ENCODE peak calls at places on chromosomes 3 and 15, in nine cellular contexts. K is transverse colon, Y is A549, C is ovary, Q is suprapubic skin, F is HepG2, O is upper lobe of left lung, S is stomach, J is GM12878. E is an unnamed sample.
A peak's percentile ranks its signal among the peaks of the same experiment; 100 is the strongest.

GRCh38 chr3:128749035-128749434 is 23.1 kb downstream of the RAB7A start:
- DNase-seq in K (no peak), Y (no peak), C (no peak), Q (no peak), F (no peak), O (no peak), S (no peak), J (no peak), E (no peak)

GRCh38 chr3:124780356-124780755 is 50.1 kb downstream of the UMPS start:
- DNase-seq in K (peak; percentile 26), Y (no peak), C (peak; percentile 68), Q (peak; percentile 88), F (no peak), O (no peak), S (no peak), J (no peak), E (peak; percentile 92)

GRCh38 chr3:64150527-64151238 is 74.6 kb downstream of the PRICKLE2 start:
- DNase-seq in K (peak; percentile 82), Y (peak; percentile 92), C (peak; percentile 27), Q (no peak), F (peak; percentile 68), O (peak; percentile 24), S (peak; percentile 84), J (no peak), E (peak; percentile 92)

GRCh38 chr3:161854232-161854771 is 357.7 kb downstream of the OTOL1 start:
- DNase-seq in K (peak; percentile 45), Y (peak; percentile 73), C (no peak), Q (no peak), F (peak; percentile 59), O (no peak), S (peak; percentile 29), J (no peak), E (no peak)

GRCh38 chr3:50316657-50317242 is 5.8 kb downstream of the HYAL2 start:
- DNase-seq in K (peak; percentile 91), Y (peak; percentile 73), C (no peak), Q (peak; percentile 88), F (no peak), O (peak; percentile 82), S (peak; percentile 87), J (no peak), E (no peak)

GRCh38 chr3:171175840-171176239 is 149.3 kb upstream of the SLC2A2 start:
- DNase-seq in K (no peak), Y (no peak), C (no peak), Q (no peak), F (no peak), O (no peak), S (no peak), J (no peak), E (no peak)

GRCh38 chr15:62975515-62975914 is 67.0 kb upstream of the TPM1 start:
- DNase-seq in K (peak; percentile 45), Y (peak; percentile 57), C (no peak), Q (no peak), F (no peak), O (no peak), S (no peak), J (no peak), E (no peak)

GRCh38 chr3:13379191-13379830 is 40.8 kb downstream of the NUP210 start:
- DNase-seq in K (no peak), Y (no peak), C (peak; percentile 20), Q (no peak), F (no peak), O (no peak), S (no peak), J (no peak), E (no peak)

GRCh38 chr3:179088306-179088705 is 16.7 kb upstream of the ZMAT3 start:
- DNase-seq in K (no peak), Y (peak; percentile 35), C (no peak), Q (no peak), F (no peak), O (no peak), S (no peak), J (no peak), E (no peak)

GRCh38 chr3:175477651-175478224 is 618.6 kb downstream of the NAALADL2 start:
- DNase-seq in K (no peak), Y (no peak), C (no peak), Q (no peak), F (no peak), O (no peak), S (no peak), J (no peak), E (no peak)

GRCh38 chr3:141279074-141279945 is 47.7 kb downstream of the PXYLP1 start:
- DNase-seq in K (no peak), Y (peak; percentile 41), C (no peak), Q (no peak), F (peak; percentile 23), O (no peak), S (no peak), J (no peak), E (no peak)

DNA sequence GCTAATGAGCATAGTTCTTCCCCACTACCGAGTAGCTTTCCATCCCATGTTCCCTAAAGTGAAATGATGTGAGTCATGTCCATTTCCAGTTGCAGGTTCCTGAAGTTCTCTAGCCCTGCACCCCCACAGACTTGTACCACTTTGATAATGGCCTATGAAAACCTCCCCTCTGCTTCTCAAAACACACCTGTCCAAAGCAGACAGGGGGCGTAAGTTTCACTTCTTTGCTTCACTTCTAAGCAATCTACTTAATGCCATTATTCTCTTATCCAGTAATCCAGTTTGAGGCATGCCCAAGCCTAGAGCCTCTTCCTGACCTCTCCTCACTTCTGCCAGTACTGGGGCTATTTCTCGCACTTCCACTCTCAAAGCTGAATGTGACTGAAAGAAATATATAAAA is 305.1 kb downstream of the IGSF11 start:
- DNase-seq in K (no peak), Y (no peak), C (no peak), Q (no peak), F (no peak), O (no peak), S (no peak), J (no peak), E (no peak)
- TF ChIP-seq EP300 in K (no peak), Y (no peak), C (no peak), Q (no peak), F (no peak), O (no peak), S (no peak), J (no peak), E (no peak)

GRCh38 chr15:52143862-52144261 is 31.3 kb upstream of the BCL2L10 start:
- DNase-seq in K (no peak), Y (peak; percentile 46), C (no peak), Q (no peak), F (peak; percentile 63), O (no peak), S (no peak), J (no peak), E (no peak)

GRCh38 chr15:52148409-52148808 is 35.8 kb upstream of the BCL2L10 start:
- DNase-seq in K (no peak), Y (no peak), C (no peak), Q (no peak), F (no peak), O (no peak), S (no peak), J (no peak), E (no peak)

GRCh38 chr15:52146261-52146660 is 33.7 kb upstream of the BCL2L10 start:
- DNase-seq in K (no peak), Y (no peak), C (no peak), Q (no peak), F (no peak), O (no peak), S (no peak), J (no peak), E (no peak)

GRCh38 chr15:52146776-52147175 is 34.2 kb upstream of the BCL2L10 start:
- DNase-seq in K (no peak), Y (no peak), C (no peak), Q (no peak), F (no peak), O (no peak), S (no peak), J (no peak), E (no peak)

DNA sequence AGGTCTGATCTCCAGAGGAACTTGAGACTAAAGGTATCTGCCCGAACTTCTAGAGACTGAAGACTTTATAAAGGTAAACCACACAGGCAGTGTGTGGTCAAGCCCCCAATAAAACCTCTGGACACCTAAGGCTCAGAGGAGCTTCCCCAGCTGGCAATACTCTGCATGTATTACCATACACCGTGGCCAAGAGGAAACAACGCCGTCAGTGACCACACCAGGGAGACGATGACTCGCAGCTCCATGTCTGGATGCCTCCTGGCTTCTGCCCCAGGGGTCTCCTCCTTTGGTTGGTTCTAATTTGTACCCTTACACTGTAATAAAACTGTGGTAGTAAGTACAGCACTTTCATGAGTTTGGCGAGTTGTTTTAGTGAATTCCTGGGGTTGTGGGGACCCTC is 32.1 kb upstream of the BCL2L10 start:
- DNase-seq in K (no peak), Y (peak; percentile 56), C (no peak), Q (no peak), F (no peak), O (no peak), S (no peak), J (no peak), E (no peak)
- TF ChIP-seq EP300 in K (no peak), Y (no peak), C (no peak), Q (no peak), F (no peak), O (no peak), S (no peak), J (no peak), E (no peak)

DNA sequence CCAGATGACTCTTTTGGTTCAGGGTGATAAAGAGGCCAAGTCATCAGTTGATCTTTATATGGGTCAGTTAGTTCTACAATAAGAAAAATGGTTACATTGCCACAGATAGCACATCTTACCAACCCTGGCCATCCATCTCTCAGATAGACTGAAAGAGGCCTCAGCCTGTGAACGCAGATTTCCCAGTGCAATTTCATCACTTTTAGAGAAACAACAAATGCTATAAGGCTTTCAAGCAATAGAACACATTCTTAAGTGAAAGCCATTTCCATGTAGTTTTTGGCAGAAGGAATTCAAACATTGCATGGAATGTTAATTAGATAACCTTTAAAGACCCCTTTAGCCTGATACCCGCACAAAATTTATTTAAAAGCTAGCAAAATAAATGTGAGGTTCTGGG is 200.6 kb upstream of the ZBTB20 start:
- DNase-seq in K (no peak), Y (no peak), C (no peak), Q (no peak), F (no peak), O (no peak), S (no peak), J (no peak), E (no peak)
- TF ChIP-seq EP300 in K (no peak), Y (no peak), C (no peak), Q (no peak), F (no peak), O (no peak), S (no peak), J (no peak), E (no peak)

GRCh38 chr3:169189486-169189885 is 474.0 kb downstream of the MECOM start:
- DNase-seq in K (no peak), Y (no peak), C (no peak), Q (no peak), F (no peak), O (no peak), S (no peak), J (no peak), E (no peak)

GRCh38 chr3:169181666-169182065 is 481.8 kb downstream of the MECOM start:
- DNase-seq in K (no peak), Y (no peak), C (no peak), Q (no peak), F (no peak), O (no peak), S (no peak), J (no peak), E (no peak)

GRCh38 chr3:169186596-169186995 is 476.9 kb downstream of the MECOM start:
- DNase-seq in K (no peak), Y (no peak), C (no peak), Q (no peak), F (no peak), O (no peak), S (no peak), J (no peak), E (no peak)
- TF ChIP-seq EP300 in K (no peak), Y (no peak), C (no peak), Q (no peak), F (no peak), O (no peak), S (no peak), J (no peak), E (no peak)

GRCh38 chr3:109825971-109826810 is 488.8 kb upstream of the DPPA4 start:
- DNase-seq in K (no peak), Y (no peak), C (no peak), Q (no peak), F (no peak), O (no peak), S (no peak), J (no peak), E (no peak)
- TF ChIP-seq EP300 in K (no peak), Y (no peak), C (no peak), Q (no peak), F (no peak), O (no peak), S (no peak), J (no peak), E (no peak)

E was measured in sigmoid colon.